ENCODE peak calls at places on chromosomes 4 and X, in five cellular contexts. N is H9, V is mesenchymal stem cell, T is neuronal stem cell, K is H1. D is an unnamed sample.

GRCh38 chrX:154714925-154715324 is 36.0 kb downstream of the GAB3 start:
- DNase-seq in T (peak), N (peak), K (no peak), V (peak), D (peak)

GRCh38 chr4:170030121-170030520 is 3.9 kb upstream of the MFAP3L start:
- DNase-seq in K (no peak), N (no peak), T (no peak), V (no peak), D (no peak)

GRCh38 chr4:37666625-37667071 is 19.5 kb downstream of the RELL1 start:
- DNase-seq in K (no peak), T (no peak), V (peak), N (no peak), D (peak)

GRCh38 chrX:40105791-40106676 is 8.3 kb upstream of the BCOR start:
- DNase-seq in V (peak), T (no peak), K (no peak), N (peak), D (peak)

GRCh38 chr4:157075811-157076577 is at the start of gene GLRB:
- DNase-seq in T (peak), V (peak), K (no peak), N (peak), D (peak)

GRCh38 chr4:57148831-57149230 is 38.6 kb upstream of the IGFBP7 start:
- DNase-seq in N (no peak), T (no peak), K (no peak), V (peak), D (no peak)

GRCh38 chr4:99945718-99946345 is 586 bp downstream of the DNAJB14 start:
- DNase-seq in K (no peak), N (no peak), T (peak), V (peak), D (peak)

GRCh38 chrX:25175743-25176142 is 160.0 kb upstream of the ARX start:
- DNase-seq in V (no peak), N (no peak), T (no peak), K (no peak), D (peak)

GRCh38 chrX:10071451-10072163 is 85.2 kb upstream of the CLCN4 start:
- DNase-seq in N (no peak), T (no peak), K (no peak), V (no peak), D (no peak)

GRCh38 chr4:139014391-139015268 is 951 bp upstream of the NOCT start:
- DNase-seq in K (no peak), N (no peak), T (no peak), V (peak), D (peak)

GRCh38 chr4:164337219-164337944 is 416.5 kb upstream of the SMIM31 start:
- DNase-seq in V (no peak), N (no peak), K (no peak), T (no peak), D (no peak)

GRCh38 chrX:109959356-109959871 is 43.5 kb upstream of the TMEM164 start:
- DNase-seq in V (no peak), N (no peak), T (no peak), K (no peak), D (no peak)

GRCh38 chr4:177484613-177485021 is 42.4 kb upstream of the AGA start:
- DNase-seq in V (peak), K (no peak), T (no peak), N (no peak), D (peak)

GRCh38 chrX:137916090-137916746 is 350.3 kb downstream of the ZIC3 start:
- DNase-seq in V (no peak), N (peak), K (no peak), T (no peak), D (no peak)

GRCh38 chr4:113809313-113809712 is 47.8 kb upstream of the CAMK2D start:
- DNase-seq in K (no peak), N (no peak), T (no peak), V (peak), D (peak)

GRCh38 chr4:100960232-100960631 is 387.1 kb downstream of the PPP3CA start:
- DNase-seq in V (no peak), N (no peak), K (no peak), T (no peak), D (no peak)

GRCh38 chr4:38055566-38055965 is 95.4 kb downstream of the PTTG2 start:
- DNase-seq in T (no peak), N (peak), V (no peak), K (no peak), D (no peak)

GRCh38 chr4:180767330-180767729 is 1475.9 kb upstream of the TENM3 start:
- DNase-seq in K (no peak), N (peak), V (no peak), T (no peak), D (no peak)

GRCh38 chrX:24201216-24201615 is 51.7 kb downstream of the ZFX start:
- DNase-seq in T (no peak), K (no peak), V (no peak), N (no peak), D (no peak)

GRCh38 chr4:22233257-22233656 is 282.6 kb downstream of the ADGRA3 start:
- DNase-seq in T (no peak), N (no peak), K (no peak), V (no peak), D (no peak)

GRCh38 chrX:154607370-154607769 is 11.7 kb downstream of the CTAG1B start:
- DNase-seq in N (no peak), V (no peak), K (no peak), T (no peak), D (no peak)

GRCh38 chrX:17459596-17459995 is 84.6 kb downstream of the NHS start:
- DNase-seq in N (no peak), K (no peak), T (no peak), V (no peak), D (no peak)

GRCh38 chr4:17463606-17464005 is 48.3 kb downstream of the QDPR start:
- DNase-seq in N (no peak), V (no peak), K (no peak), T (no peak), D (no peak)

GRCh38 chrX:122770581-122770980 is 413.5 kb upstream of the GRIA3 start:
- DNase-seq in T (no peak), K (no peak), V (no peak), N (no peak), D (no peak)

GRCh38 chr4:118206627-118207026 is 146.2 kb downstream of the PRSS12 start:
- DNase-seq in V (no peak), K (no peak), T (no peak), N (no peak), D (no peak)

GRCh38 chrX:135000516-135000915 is 9.7 kb downstream of the SMIM10 start:
- DNase-seq in K (no peak), V (peak), N (no peak), T (no peak), D (no peak)

GRCh38 chr4:55819634-55820033 is at the start of gene EXOC1L:
- DNase-seq in K (peak), V (peak), N (peak), T (peak), D (no peak)

GRCh38 chrX:105781794-105782193 is 40.5 kb upstream of the NRK start:
- DNase-seq in T (no peak), K (no peak), N (no peak), V (no peak), D (no peak)

DNA sequence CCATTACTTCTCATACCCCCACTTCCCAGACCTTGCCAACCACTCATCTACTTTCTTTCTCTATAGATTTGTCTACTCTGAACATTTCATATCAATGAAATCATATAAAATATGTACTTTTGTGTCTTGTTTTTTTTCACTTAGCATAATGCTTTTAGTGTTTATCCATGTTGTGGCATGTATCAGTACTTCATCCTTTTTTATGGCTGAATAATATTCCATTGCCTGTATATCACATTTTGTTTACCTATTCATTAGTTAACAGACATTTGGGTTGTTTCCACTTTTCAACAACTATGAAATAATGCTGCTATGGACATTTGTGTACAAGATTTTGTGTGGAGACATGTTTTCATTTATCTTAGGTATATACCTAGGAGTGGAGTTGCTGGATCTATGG is 324.1 kb downstream of the OPHN1 start:
- DNase-seq in N (no peak), T (no peak), V (no peak), K (no peak), D (no peak)
- H2BK12ac ChIP-seq in N (no peak), T (no peak), V (no peak), K (no peak), D (no peak)

DNA sequence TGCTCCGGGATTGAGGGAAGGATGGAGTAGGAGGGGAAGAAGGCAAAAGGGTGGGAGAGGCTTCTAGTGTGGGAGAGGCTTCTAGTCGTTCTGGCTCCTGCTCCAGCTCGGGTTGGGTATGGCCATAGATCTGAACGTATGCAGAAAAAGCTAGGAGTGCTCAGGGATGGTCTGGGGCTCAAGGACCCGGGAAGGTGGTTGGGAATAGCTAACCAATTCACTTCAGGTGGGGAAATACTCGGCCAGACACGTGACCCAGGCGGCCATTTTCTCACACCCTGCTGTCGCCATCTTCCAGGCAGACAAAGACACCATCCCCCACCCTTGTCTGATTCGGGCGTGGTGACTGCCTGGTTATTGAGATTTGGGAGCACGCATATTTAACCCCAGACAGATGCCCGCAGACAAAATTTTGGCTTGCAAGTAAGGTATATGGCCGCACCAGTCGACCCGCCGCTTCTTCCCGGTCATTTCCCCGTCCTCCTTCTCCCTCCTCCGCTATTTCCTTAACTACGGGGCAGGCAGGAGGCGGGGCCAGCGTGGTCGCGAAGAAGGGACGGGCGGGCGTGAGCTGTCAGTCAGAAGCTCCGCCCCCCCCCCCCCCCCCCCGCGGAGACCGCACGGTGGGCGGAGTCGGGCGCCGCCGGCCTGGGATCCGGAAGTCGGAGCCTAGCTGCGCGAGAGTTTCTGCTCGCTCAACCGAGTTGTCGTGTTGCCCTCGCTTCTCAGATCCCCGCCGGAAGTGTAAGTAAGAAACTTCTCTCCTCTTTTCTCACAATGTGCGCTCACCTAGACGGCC is at the start of gene GNL3L:
- DNase-seq in T (peak), K (peak), N (peak), V (peak), D (peak)
- H2AK5ac ChIP-seq in T (no peak), K (peak), N (no peak), V (peak), D (no peak)

GRCh38 chr4:137267024-137267423 is 265.3 kb downstream of the PCDH18 start:
- DNase-seq in V (no peak), K (no peak), N (no peak), T (no peak), D (no peak)
- H2BK12ac ChIP-seq in V (no peak), K (no peak), N (no peak), T (no peak), D (no peak)

GRCh38 chrX:68252664-68253063 is 180.6 kb downstream of the OPHN1 start:
- DNase-seq in K (no peak), T (no peak), N (no peak), V (no peak), D (no peak)

GRCh38 chrX:68249904-68250303 is 183.4 kb downstream of the OPHN1 start:
- DNase-seq in K (no peak), V (no peak), N (no peak), T (no peak), D (no peak)

GRCh38 chrX:68257015-68257414 is 176.3 kb downstream of the OPHN1 start:
- DNase-seq in T (no peak), V (no peak), N (no peak), K (no peak), D (no peak)

GRCh38 chrX:68249401-68249831 is 183.9 kb downstream of the OPHN1 start:
- DNase-seq in K (no peak), T (no peak), V (no peak), N (no peak), D (no peak)

DNA sequence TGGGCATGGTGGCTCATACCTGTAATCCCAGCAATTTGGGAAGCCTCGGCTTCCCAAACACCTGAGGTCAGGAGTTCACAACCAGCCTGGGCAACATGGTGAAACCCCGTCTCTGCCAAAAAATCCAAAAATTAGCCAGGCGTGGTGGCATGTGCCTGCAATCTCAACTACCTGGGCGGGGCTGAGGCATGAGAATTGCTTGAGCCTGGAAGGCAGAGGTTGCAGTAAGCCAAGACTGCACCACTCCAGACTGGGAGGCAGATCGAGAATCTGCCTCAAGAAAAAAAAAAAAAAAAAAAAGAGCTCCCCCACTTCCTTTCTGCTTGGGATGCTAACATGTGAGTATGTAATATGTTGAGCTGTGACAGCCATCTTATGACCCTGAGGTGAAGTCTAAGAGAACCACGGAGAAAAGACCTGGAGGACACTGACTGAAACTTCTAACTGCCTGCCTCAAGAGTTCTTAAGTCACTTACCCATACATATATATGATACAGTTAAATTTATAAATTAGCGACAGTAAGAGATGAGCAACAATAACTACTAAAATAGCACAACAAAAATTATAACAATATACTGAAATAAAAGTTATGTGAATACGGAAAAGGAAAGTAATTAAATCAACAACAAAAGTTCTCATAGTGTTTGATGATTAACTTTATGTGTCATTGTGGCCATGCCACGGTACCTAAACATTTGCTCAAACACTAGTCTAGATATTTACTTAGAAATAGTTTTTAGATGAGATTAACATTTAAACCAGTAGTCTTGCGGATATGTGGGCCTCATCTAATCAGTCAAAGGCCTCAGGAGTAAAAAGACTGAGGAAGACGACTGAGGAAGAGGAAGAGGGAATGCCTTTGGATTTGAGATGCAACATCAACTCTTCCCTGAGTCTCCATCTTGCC is 178.3 kb downstream of the OPHN1 start:
- DNase-seq in N (no peak), V (no peak), K (no peak), T (no peak), D (no peak)
- H2AK5ac ChIP-seq in N (no peak), V (no peak), K (no peak), T (no peak), D (no peak)

GRCh38 chr4:120555058-120555457 is 367.5 kb downstream of the PRDM5 start:
- DNase-seq in V (no peak), N (no peak), K (no peak), T (no peak), D (no peak)

GRCh38 chr4:120557372-120557771 is 365.2 kb downstream of the PRDM5 start:
- DNase-seq in V (peak), N (no peak), T (no peak), K (no peak), D (no peak)

DNA sequence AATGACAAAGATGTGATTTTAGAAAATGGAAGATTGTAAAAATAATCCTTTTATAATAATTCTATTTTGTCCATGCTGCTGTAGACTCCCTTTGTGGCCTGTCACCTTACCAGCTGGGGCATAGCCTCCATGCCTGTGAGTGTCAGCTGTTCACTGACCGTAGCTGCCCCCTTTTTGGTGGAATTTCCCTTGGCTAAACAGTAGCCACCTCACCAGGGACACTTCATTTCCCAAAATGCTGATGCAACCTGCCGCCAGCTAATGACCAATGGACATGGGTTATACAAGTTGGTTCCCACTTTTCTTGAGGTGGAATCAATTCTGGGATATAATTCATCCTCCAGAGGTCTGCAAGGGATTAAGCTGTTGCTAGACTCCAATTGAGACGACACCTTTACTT is 368.4 kb downstream of the PRDM5 start:
- DNase-seq in V (no peak), T (no peak), N (no peak), K (no peak), D (no peak)
- H2BK12ac ChIP-seq in V (no peak), T (no peak), N (no peak), K (no peak), D (no peak)

DNA sequence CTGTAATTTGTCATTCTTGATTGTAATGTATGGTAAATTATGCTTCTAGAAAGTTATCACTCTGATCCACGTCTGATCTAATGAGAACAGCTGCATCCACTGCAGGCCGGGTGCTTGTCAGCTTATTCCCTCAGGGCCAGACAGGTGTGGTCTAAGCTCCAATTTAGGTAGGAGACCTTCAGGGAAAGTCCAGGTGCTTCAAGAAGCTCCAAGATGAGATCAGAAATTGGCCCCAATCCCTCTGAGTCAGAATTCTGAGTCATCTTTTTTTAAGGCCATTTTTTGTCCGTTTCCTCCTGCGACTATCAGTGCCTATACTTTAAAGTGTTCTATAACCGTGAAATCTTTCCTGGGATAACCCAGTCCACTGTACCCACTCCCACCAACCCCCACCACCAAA is 92.3 kb downstream of the PALLD start:
- DNase-seq in T (no peak), N (no peak), K (no peak), V (peak), D (peak)
- H2AK5ac ChIP-seq in T (no peak), N (no peak), K (no peak), V (peak), D (peak)

GRCh38 chr4:152516156-152516555 is 19.7 kb downstream of the FBXW7 start:
- DNase-seq in K (no peak), N (no peak), T (no peak), V (no peak), D (no peak)

GRCh38 chr4:152515678-152516077 is 20.2 kb downstream of the FBXW7 start:
- DNase-seq in K (no peak), N (no peak), T (no peak), V (peak), D (no peak)

GRCh38 chr4:152513078-152513477 is 22.8 kb downstream of the FBXW7 start:
- DNase-seq in T (no peak), V (no peak), K (no peak), N (no peak), D (no peak)

GRCh38 chr4:152512483-152512882 is 23.4 kb downstream of the FBXW7 start:
- DNase-seq in T (no peak), K (no peak), N (no peak), V (no peak), D (no peak)

DNA sequence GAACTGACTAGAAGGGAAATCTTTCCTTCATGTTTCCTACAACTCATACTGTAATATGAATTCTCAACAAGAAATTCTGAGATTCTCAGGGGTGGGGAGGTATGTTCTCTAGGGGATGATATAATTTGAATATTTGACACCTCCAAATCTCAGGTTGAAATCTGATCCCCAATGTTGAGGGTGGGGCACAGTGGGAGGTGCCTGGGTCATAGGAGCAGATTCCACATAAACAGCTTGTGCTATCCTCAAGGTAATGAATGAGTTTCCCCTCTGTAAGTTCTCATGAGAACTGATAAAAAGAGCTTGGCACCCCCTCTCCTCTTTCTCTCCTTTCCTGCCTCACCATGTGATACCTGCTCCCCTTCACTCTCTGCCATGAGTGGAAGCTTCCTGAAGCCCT is 21.5 kb downstream of the FBXW7 start:
- DNase-seq in N (no peak), K (no peak), V (no peak), T (no peak), D (no peak)
- H2BK12ac ChIP-seq in N (no peak), K (no peak), V (no peak), T (no peak), D (no peak)